ENCODE peak calls at places on chromosomes 2 and 18, in four cellular contexts. P, Z, W and I are unnamed samples.

GRCh38 chr2:84958135-84959044 is 12.6 kb upstream of the KCMF1 start:
- DNase-seq in P (peak; percentile 96), Z (peak; percentile 96), W (no peak), I (no peak)

GRCh38 chr2:62660087-62660486 is 45.4 kb upstream of the EHBP1 start:
- DNase-seq in P (no peak), Z (no peak), W (no peak), I (no peak)

GRCh38 chr2:42513252-42513918 is 19.6 kb upstream of the KCNG3 start:
- DNase-seq in P (peak; percentile 23), Z (peak; percentile 67), W (no peak), I (no peak)

GRCh38 chr2:85445316-85446295 is 27.1 kb downstream of the SH2D6 start:
- DNase-seq in P (peak; percentile 44), Z (no peak), W (no peak), I (peak; percentile 71)

GRCh38 chr2:123606631-123607030 is 418.5 kb upstream of the CNTNAP5 start:
- DNase-seq in P (no peak), Z (no peak), W (no peak), I (no peak)

GRCh38 chr2:38719706-38720105 is 31.5 kb downstream of the SRSF7 start:
- DNase-seq in P (no peak), Z (no peak), W (no peak), I (no peak)

GRCh38 chr2:16320716-16321115 is 344.9 kb downstream of the CYRIA start:
- DNase-seq in P (no peak), Z (no peak), W (no peak), I (no peak)

GRCh38 chr2:105409717-105410116 is 10.9 kb upstream of the FHL2 start:
- DNase-seq in P (peak; percentile 99), Z (no peak), W (peak; percentile 79), I (peak; percentile 85)

GRCh38 chr2:141534671-141535359 is 596.0 kb downstream of the LRP1B start:
- DNase-seq in P (no peak), Z (no peak), W (no peak), I (no peak)

GRCh38 chr2:28287261-28287915 is 105.3 kb upstream of the FOSL2 start:
- DNase-seq in P (no peak), Z (no peak), W (no peak), I (no peak)

GRCh38 chr2:186303091-186303490 is 183.0 kb upstream of the ZC3H15 start:
- DNase-seq in P (no peak), Z (no peak), W (no peak), I (no peak)

GRCh38 chr2:181954538-181954883 is 31.1 kb upstream of the PPP1R1C start:
- DNase-seq in P (no peak), Z (no peak), W (no peak), I (no peak)

GRCh38 chr2:46101557-46102220 is 195.5 kb upstream of the EPAS1 start:
- DNase-seq in P (peak; percentile 61), Z (no peak), W (no peak), I (no peak)

GRCh38 chr2:120104772-120105171 is 91.9 kb downstream of the EPB41L5 start:
- DNase-seq in P (no peak), Z (no peak), W (no peak), I (no peak)

GRCh38 chr18:49898421-49898820 is 85.1 kb upstream of the ACAA2 start:
- DNase-seq in P (peak; percentile 57), Z (peak; percentile 5), W (no peak), I (peak; percentile 53)

GRCh38 chr2:53028259-53028658 is 739.3 kb upstream of the CHAC2 start:
- DNase-seq in P (peak; percentile 68), Z (no peak), W (no peak), I (no peak)

GRCh38 chr18:67865400-67865799 is 348.9 kb upstream of the DSEL start:
- DNase-seq in P (no peak), Z (no peak), W (no peak), I (no peak)

GRCh38 chr18:47758000-47758399 is 172.5 kb downstream of the SMAD2 start:
- DNase-seq in P (no peak), Z (no peak), W (no peak), I (no peak)

GRCh38 chr2:96100893-96101304 is 15.5 kb downstream of the ADRA2B start:
- DNase-seq in P (no peak), Z (no peak), W (peak; percentile 37), I (no peak)

GRCh38 chr2:169824373-169825333 is at the start of gene METTL5:
- DNase-seq in P (peak; percentile 52), Z (peak; percentile 82), W (peak; percentile 91), I (peak; percentile 93)

GRCh38 chr2:169822785-169823392 is 1.8 kb downstream of the METTL5 start:
- DNase-seq in P (no peak), Z (no peak), W (no peak), I (no peak)

GRCh38 chr2:169827272-169828140 is at the start of gene UBR3:
- DNase-seq in P (peak; percentile 79), Z (peak; percentile 91), W (peak; percentile 97), I (peak; percentile 96)

GRCh38 chr2:169823996-169824372 is 721 bp downstream of the METTL5 start:
- DNase-seq in P (no peak), Z (no peak), W (no peak), I (no peak)

GRCh38 chr2:169828141-169828811 is 1.0 kb downstream of the UBR3 start:
- DNase-seq in P (peak; percentile 55), Z (no peak), W (no peak), I (no peak)
- H3K4me3 ChIP-seq in P (peak overlapping the region; percentile 85), Z (peak overlapping the region; percentile 90), W (peak overlapping the region; percentile 76), I (peak overlapping the region; percentile 46)

GRCh38 chr18:45945669-45946068 is 21.5 kb downstream of the EPG5 start:
- DNase-seq in P (no peak), Z (no peak), W (no peak), I (no peak)

GRCh38 chr18:45957100-45957499 is 10.0 kb downstream of the EPG5 start:
- DNase-seq in P (peak; percentile 76), Z (no peak), W (no peak), I (no peak)

GRCh38 chr18:45954070-45954712 is 12.9 kb downstream of the EPG5 start:
- DNase-seq in P (peak; percentile 94), Z (no peak), W (no peak), I (no peak)

GRCh38 chr18:45951021-45951714 is 16.0 kb downstream of the EPG5 start:
- DNase-seq in P (peak; percentile 87), Z (no peak), W (no peak), I (peak; percentile 25)
- H3K4me3 ChIP-seq in P (no peak overlapping the region), Z (no peak overlapping the region), W (no peak overlapping the region), I (no peak overlapping the region)

GRCh38 chr2:27250652-27251379 is 12.0 kb downstream of the SLC30A3 start:
- DNase-seq in P (no peak), Z (no peak), W (no peak), I (no peak)
- H3K4me3 ChIP-seq in P (no peak overlapping the region), Z (no peak overlapping the region), W (no peak overlapping the region), I (no peak overlapping the region)

GRCh38 chr2:223563462-223563861 is 38.7 kb downstream of the SCG2 start:
- DNase-seq in P (peak; percentile 83), Z (peak; percentile 82), W (no peak), I (no peak)
- H3K4me3 ChIP-seq in P (no peak overlapping the region), Z (no peak overlapping the region), W (no peak overlapping the region), I (no peak overlapping the region)

DNA sequence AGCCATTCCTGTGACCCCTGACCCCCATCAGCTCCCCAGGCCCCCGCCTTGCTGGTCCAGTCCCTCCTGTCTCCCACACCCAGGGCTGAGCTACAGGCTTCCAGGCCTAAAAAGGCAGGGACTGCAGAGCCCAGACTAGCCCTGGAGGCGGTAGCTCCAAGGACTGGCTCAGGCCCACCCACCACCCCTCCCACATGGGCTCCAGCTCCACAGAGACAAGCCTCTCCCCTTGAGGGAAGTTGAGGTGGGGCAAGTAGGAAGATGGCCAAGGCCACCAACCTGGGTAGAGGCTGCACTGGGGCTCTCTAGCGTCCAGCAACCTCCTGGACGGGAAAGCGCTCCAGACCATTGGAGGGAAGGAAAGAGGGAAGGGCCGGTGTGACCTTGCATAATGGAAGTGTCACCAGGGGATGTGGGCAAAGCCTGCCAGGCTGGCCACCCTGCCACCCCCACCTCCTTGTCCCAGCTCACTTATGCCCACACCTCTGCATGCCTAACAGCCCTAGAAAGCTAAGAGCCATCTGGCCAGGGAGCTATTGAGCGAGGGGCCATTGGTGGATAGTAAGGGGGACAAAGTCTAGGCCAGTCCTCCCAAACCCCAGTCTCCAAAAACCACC is 63.1 kb downstream of the TNS1 start:
- DNase-seq in P (no peak), Z (no peak), W (peak; percentile 68), I (no peak)
- H3K4me3 ChIP-seq in P (no peak overlapping the region), Z (no peak overlapping the region), W (peak overlapping the region; percentile 84), I (peak overlapping the region; percentile 79)

GRCh38 chr2:195049372-195050031 is 607.5 kb upstream of the SLC39A10 start:
- DNase-seq in P (peak; percentile 47), Z (no peak), W (no peak), I (no peak)
- H3K4me3 ChIP-seq in P (no peak overlapping the region), Z (no peak overlapping the region), W (no peak overlapping the region), I (no peak overlapping the region)

GRCh38 chr2:111119004-111119846 is 1.5 kb upstream of the BCL2L11 start:
- DNase-seq in P (no peak), Z (no peak), W (peak; percentile 67), I (peak; percentile 70)

GRCh38 chr2:111116016-111116746 is 4.5 kb upstream of the BCL2L11 start:
- DNase-seq in P (no peak), Z (no peak), W (no peak), I (no peak)

GRCh38 chr2:111118455-111119003 is 2.2 kb upstream of the BCL2L11 start:
- DNase-seq in P (no peak), Z (no peak), W (peak; percentile 64), I (peak; percentile 25)

GRCh38 chr2:111117666-111118454 is 2.9 kb upstream of the BCL2L11 start:
- DNase-seq in P (peak; percentile 69), Z (peak; percentile 35), W (peak; percentile 73), I (peak; percentile 50)

GRCh38 chr2:111116843-111117665 is 3.7 kb upstream of the BCL2L11 start:
- DNase-seq in P (peak; percentile 49), Z (peak; percentile 87), W (peak; percentile 82), I (peak; percentile 68)
- H3K4me3 ChIP-seq in P (peak overlapping the region; percentile 55), Z (peak overlapping the region; percentile 50), W (peak overlapping the region; percentile 96), I (peak overlapping the region; percentile 32)

DNA sequence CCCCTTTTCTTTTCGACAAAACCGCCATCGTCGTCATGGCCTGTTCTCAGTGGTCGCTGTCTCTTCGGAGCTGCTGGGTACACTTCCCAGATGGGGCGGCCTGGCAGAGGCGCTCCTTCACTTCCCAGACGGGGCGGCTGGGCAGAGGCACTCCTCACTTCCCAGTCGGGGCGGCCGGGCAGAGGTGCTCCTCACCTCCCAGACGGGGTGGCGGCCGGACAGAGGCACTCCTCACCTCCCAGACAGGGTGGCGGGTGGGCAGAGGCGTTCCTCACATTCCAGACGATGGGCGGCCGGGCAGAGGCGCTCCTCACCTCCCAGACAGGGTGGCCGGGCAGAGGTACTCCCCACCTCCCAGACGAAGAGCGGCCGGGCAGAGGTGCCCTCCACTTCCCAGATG is 138.9 kb downstream of the DTNB start:
- DNase-seq in P (no peak), Z (no peak), W (no peak), I (no peak)
- H3K4me3 ChIP-seq in P (no peak overlapping the region), Z (no peak overlapping the region), W (no peak overlapping the region), I (no peak overlapping the region)